ENCODE peak calls at places on chromosomes 11 and 22, in nine cellular contexts. L is stimulated activated CD8-positive, alpha-beta memory T cell treated with anti-CD3 and anti-CD28 coated beads, Interleukin-7, amount 100 ng/mL, for 1 hour; A is NCI-H446; T is body of pancreas; Z is naive thymus-derived CD8-positive, alpha-beta T cell; P is IMR-90; C is germinal center; J is amniotic stem cell; Q is G401. W is an unnamed sample.

GRCh38 chr22:24466831-24467249 is 28.3 kb upstream of the UPB1 start:
- DNase-seq in L (no peak), A (no peak), T (no peak), Z (no peak), P (peak), C (no peak), J (no peak), Q (no peak), W (no peak)

GRCh38 chr22:50292643-50293440 is 14.6 kb downstream of the PLXNB2 start:
- DNase-seq in L (no peak), A (no peak), T (no peak), Z (no peak), P (no peak), C (peak), J (no peak), Q (no peak), W (no peak)

GRCh38 chr11:68454767-68455166 is 5.8 kb upstream of the PPP6R3 start:
- DNase-seq in L (no peak), A (no peak), T (no peak), Z (no peak), P (no peak), C (no peak), J (no peak), Q (no peak), W (no peak)

GRCh38 chr11:112902411-112903011 is 58.7 kb upstream of the NCAM1 start:
- DNase-seq in L (no peak), A (no peak), T (no peak), Z (no peak), P (no peak), C (no peak), J (no peak), Q (no peak), W (no peak)

GRCh38 chr11:125364085-125364822 is 131.8 kb downstream of the FEZ1 start:
- DNase-seq in L (no peak), A (no peak), T (no peak), Z (no peak), P (peak), C (no peak), J (no peak), Q (no peak), W (no peak)

GRCh38 chr11:35343033-35343598 is 76.2 kb downstream of the SLC1A2 start:
- DNase-seq in L (no peak), A (no peak), T (no peak), Z (no peak), P (no peak), C (no peak), J (no peak), Q (no peak), W (no peak)

GRCh38 chr11:8717876-8718753 is 35.5 kb downstream of the RPL27A start:
- DNase-seq in L (no peak), A (peak), T (peak), Z (peak), P (peak), C (peak), J (peak), Q (no peak), W (no peak)

GRCh38 chr11:12862761-12863469 is 146.2 kb upstream of the RASSF10 start:
- DNase-seq in L (no peak), A (peak), T (peak), Z (no peak), P (peak), C (no peak), J (no peak), Q (peak), W (no peak)

GRCh38 chr11:113645593-113646349 is 60.3 kb downstream of the TMPRSS5 start:
- DNase-seq in L (no peak), A (no peak), T (no peak), Z (no peak), P (no peak), C (no peak), J (no peak), Q (no peak), W (no peak)

GRCh38 chr22:45969801-45970464 is 7.0 kb downstream of the WNT7B start:
- DNase-seq in L (no peak), A (no peak), T (no peak), Z (no peak), P (no peak), C (no peak), J (no peak), Q (no peak), W (no peak)

GRCh38 chr22:42270178-42270511 is 308 bp downstream of the TCF20 start:
- DNase-seq in L (no peak), A (no peak), T (peak), Z (no peak), P (no peak), C (no peak), J (no peak), Q (no peak), W (no peak)

GRCh38 chr11:75400110-75400865 is 970 bp downstream of the RPS3 start:
- DNase-seq in L (no peak), A (no peak), T (no peak), Z (no peak), P (peak), C (peak), J (no peak), Q (no peak), W (no peak)

GRCh38 chr22:41237707-41238569 is 2.8 kb downstream of the CHADL start:
- DNase-seq in L (peak), A (no peak), T (peak), Z (peak), P (peak), C (peak), J (no peak), Q (peak), W (no peak)

GRCh38 chr11:3095712-3096361 is 38.6 kb upstream of the CARS1 start:
- DNase-seq in L (no peak), A (no peak), T (no peak), Z (no peak), P (peak), C (no peak), J (peak), Q (no peak), W (no peak)

GRCh38 chr22:36143066-36143815 is 17.3 kb downstream of the APOL3 start:
- DNase-seq in L (no peak), A (no peak), T (no peak), Z (no peak), P (no peak), C (no peak), J (no peak), Q (no peak), W (no peak)

GRCh38 chr22:19619144-19620009 is 94.9 kb upstream of the SEPTIN5 start:
- DNase-seq in L (no peak), A (no peak), T (no peak), Z (no peak), P (no peak), C (peak), J (no peak), Q (no peak), W (no peak)

GRCh38 chr11:121437018-121437685 is 15.0 kb upstream of the SORL1 start:
- DNase-seq in L (no peak), A (peak), T (no peak), Z (no peak), P (peak), C (no peak), J (no peak), Q (no peak), W (no peak)

GRCh38 chr11:14620027-14620511 is 23.5 kb upstream of the PDE3B start:
- DNase-seq in L (no peak), A (no peak), T (no peak), Z (no peak), P (no peak), C (no peak), J (no peak), Q (no peak), W (no peak)

GRCh38 chr11:92886243-92886905 is 83.1 kb upstream of the MTNR1B start:
- DNase-seq in L (no peak), A (peak), T (peak), Z (no peak), P (peak), C (peak), J (peak), Q (peak), W (no peak)

GRCh38 chr11:13216019-13217006 is 61.3 kb upstream of the BMAL1 start:
- DNase-seq in L (no peak), A (no peak), T (no peak), Z (no peak), P (peak), C (no peak), J (peak), Q (no peak), W (no peak)

GRCh38 chr11:8292351-8292750 is 28.7 kb upstream of the LMO1 start:
- DNase-seq in L (no peak), A (no peak), T (no peak), Z (no peak), P (no peak), C (no peak), J (no peak), Q (no peak), W (no peak)

W was measured in substantia nigra.